ENCODE peak calls at places on chromosomes 4 and X, in eight cellular contexts. X is bronchial epithelial cell, I is esophagus muscularis mucosa, S is Caco-2, Z is heart right ventricle, R is lung, K is left ventricle myocardium inferior, H is MM.1S. A is an unnamed sample. For H3K27me3, the result is how much of the 10 kb centered on the place peaks cover.

GRCh38 chrX:10582215-10582733 is 38.1 kb downstream of the MID1 start:
- DNase-seq in H (no peak), K (no peak), I (no peak), R (no peak), S (no peak), Z (no peak), X (peak), A (peak)

GRCh38 chrX:49762175-49762704 is 66.5 kb upstream of the PAGE1 start:
- DNase-seq in H (no peak), K (no peak), Z (no peak), R (no peak), X (no peak), I (no peak), S (no peak), A (no peak)

GRCh38 chrX:133980832-133981588 is 4.4 kb downstream of the GPC3 start:
- DNase-seq in I (no peak), R (no peak), Z (no peak), H (no peak), S (no peak), K (no peak), X (no peak), A (no peak)

GRCh38 chr4:152014280-152014679 is 253.5 kb upstream of the GATB start:
- DNase-seq in S (no peak), R (no peak), I (no peak), Z (no peak), H (peak), X (no peak), K (no peak), A (no peak)

GRCh38 chrX:150365953-150366911 is 3.1 kb downstream of the MAMLD1 start:
- DNase-seq in I (no peak), X (no peak), H (no peak), K (peak), S (no peak), Z (peak), R (peak), A (peak)

GRCh38 chr4:80788798-80789197 is 241.7 kb upstream of the BMP3 start:
- DNase-seq in I (no peak), Z (no peak), X (no peak), H (no peak), K (no peak), S (no peak), R (no peak), A (no peak)

GRCh38 chr4:61401771-61402170 is 201.6 kb downstream of the ADGRL3 start:
- DNase-seq in K (no peak), I (no peak), R (no peak), X (no peak), Z (no peak), H (no peak), S (no peak), A (no peak)

GRCh38 chr4:37674446-37674845 is 11.7 kb downstream of the RELL1 start:
- DNase-seq in S (no peak), X (no peak), R (no peak), I (no peak), K (no peak), H (no peak), Z (no peak), A (no peak)

GRCh38 chrX:19673334-19674040 is 158.2 kb upstream of the MAP3K15 start:
- DNase-seq in S (no peak), H (no peak), Z (peak), K (peak), I (no peak), X (peak), R (peak), A (peak)

GRCh38 chr4:101528526-101528925 is 181.2 kb upstream of the PPP3CA start:
- DNase-seq in X (no peak), K (no peak), Z (no peak), I (no peak), H (no peak), R (no peak), S (peak), A (no peak)

GRCh38 chr4:152581536-152582160 is 45.8 kb upstream of the FBXW7 start:
- DNase-seq in X (no peak), Z (no peak), H (no peak), S (peak), K (no peak), R (no peak), I (no peak), A (peak)

GRCh38 chr4:121876976-121877773 is 6.9 kb upstream of the BBS7 start:
- DNase-seq in S (no peak), Z (no peak), I (no peak), X (no peak), H (no peak), K (no peak), R (no peak), A (no peak)

GRCh38 chr4:113435893-113436292 is 325.6 kb downstream of the CAMK2D start:
- DNase-seq in K (peak), I (no peak), H (no peak), R (no peak), Z (peak), S (no peak), X (peak), A (peak)

GRCh38 chrX:1435241-1435900 is 17.3 kb downstream of the ASMTL start:
- DNase-seq in Z (no peak), K (peak), S (no peak), R (no peak), H (no peak), X (no peak), I (no peak), A (no peak)

GRCh38 chrX:1717326-1717725 is 102.5 kb downstream of the ASMT start:
- DNase-seq in Z (no peak), R (no peak), I (no peak), K (no peak), S (no peak), H (no peak), X (no peak), A (no peak)

GRCh38 chr4:127045872-127046271 is 586.9 kb upstream of the INTU start:
- DNase-seq in H (no peak), I (no peak), S (no peak), R (no peak), K (no peak), X (peak), Z (no peak), A (no peak)

GRCh38 chr4:85430697-85431096 is 44.3 kb upstream of the ARHGAP24 start:
- DNase-seq in Z (no peak), H (no peak), K (no peak), I (no peak), S (peak), R (no peak), X (peak), A (no peak)

GRCh38 chr4:88012652-88013051 is 5.2 kb downstream of the PKD2 start:
- DNase-seq in I (no peak), Z (no peak), X (no peak), R (no peak), H (no peak), S (no peak), K (no peak), A (no peak)

GRCh38 chr4:85457752-85458467 is 17.0 kb upstream of the ARHGAP24 start:
- DNase-seq in X (no peak), Z (no peak), H (no peak), S (no peak), I (no peak), R (no peak), K (no peak), A (no peak)

GRCh38 chr4:76311896-76312331 is 5.4 kb downstream of the STBD1 start:
- DNase-seq in R (no peak), X (no peak), H (no peak), I (no peak), Z (no peak), K (no peak), S (no peak), A (no peak)

GRCh38 chr4:185222598-185222997 is 13.2 kb downstream of the SNX25 start:
- DNase-seq in H (no peak), X (peak), R (no peak), S (no peak), Z (no peak), I (no peak), K (no peak), A (no peak)

GRCh38 chr4:30103455-30103854 is 616.7 kb upstream of the PCDH7 start:
- DNase-seq in I (no peak), K (no peak), Z (no peak), H (no peak), S (no peak), X (peak), R (no peak), A (no peak)

GRCh38 chr4:105896984-105897760 is 1.9 kb downstream of the NPNT start:
- DNase-seq in H (peak), S (no peak), R (no peak), I (no peak), K (no peak), X (peak), Z (no peak), A (no peak)

GRCh38 chr4:105895609-105896460 is 564 bp downstream of the NPNT start:
- DNase-seq in S (peak), K (peak), R (peak), I (no peak), Z (peak), X (peak), H (peak), A (no peak)

GRCh38 chr4:105896461-105896939 is 1.2 kb downstream of the NPNT start:
- DNase-seq in X (no peak), K (no peak), S (no peak), R (no peak), Z (no peak), H (peak), I (no peak), A (no peak)

GRCh38 chr4:105894570-105895323 is 524 bp upstream of the NPNT start:
- DNase-seq in Z (peak), S (no peak), H (peak), K (no peak), X (peak), R (peak), I (no peak), A (no peak)

DNA sequence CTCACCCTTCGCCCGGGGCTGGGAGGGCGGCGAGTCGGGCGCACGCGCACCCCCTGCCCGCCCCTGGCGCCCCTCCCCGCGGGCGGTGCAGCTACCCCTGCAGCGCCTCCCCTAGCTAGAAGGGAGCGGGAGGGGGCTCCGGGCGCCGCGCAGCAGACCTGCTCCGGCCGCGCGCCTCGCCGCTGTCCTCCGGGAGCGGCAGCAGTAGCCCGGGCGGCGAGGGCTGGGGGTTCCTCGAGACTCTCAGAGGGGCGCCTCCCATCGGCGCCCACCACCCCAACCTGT is at the start of gene NPNT:
- DNase-seq in K (no peak), H (peak), S (peak), I (no peak), Z (peak), R (peak), X (no peak), A (no peak)
- H3K27me3 ChIP-seq in K (under half), H (under half), S (under half), I (under half), Z (under half), R (under half), X (under half), A (half or more)

DNA sequence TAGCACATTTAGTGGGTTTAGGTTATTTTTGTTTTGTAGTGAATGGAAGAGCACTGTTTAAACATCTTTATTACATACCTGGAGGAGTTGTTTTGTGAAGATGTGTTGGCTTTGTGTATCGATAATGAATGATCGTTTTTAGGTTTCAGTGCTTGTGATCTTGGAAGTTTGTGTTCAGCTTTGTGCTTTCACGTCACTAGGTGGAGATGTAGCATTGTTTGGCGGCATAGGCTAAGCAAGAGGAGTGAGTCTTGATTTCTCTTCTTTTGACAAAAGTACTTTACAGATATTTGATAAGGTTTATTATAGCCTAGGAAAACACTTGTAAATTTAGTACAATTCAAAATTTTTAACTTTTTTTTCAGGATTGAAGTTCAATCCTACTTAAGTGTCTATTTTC is 50.4 kb downstream of the PDK3 start:
- DNase-seq in K (no peak), X (no peak), I (no peak), R (no peak), S (peak), H (no peak), Z (no peak), A (peak)
- TF ChIP-seq CTCF in K (peak), X (peak), I (peak), R (peak), S (peak), H (no peak), Z (peak), A (peak)

DNA sequence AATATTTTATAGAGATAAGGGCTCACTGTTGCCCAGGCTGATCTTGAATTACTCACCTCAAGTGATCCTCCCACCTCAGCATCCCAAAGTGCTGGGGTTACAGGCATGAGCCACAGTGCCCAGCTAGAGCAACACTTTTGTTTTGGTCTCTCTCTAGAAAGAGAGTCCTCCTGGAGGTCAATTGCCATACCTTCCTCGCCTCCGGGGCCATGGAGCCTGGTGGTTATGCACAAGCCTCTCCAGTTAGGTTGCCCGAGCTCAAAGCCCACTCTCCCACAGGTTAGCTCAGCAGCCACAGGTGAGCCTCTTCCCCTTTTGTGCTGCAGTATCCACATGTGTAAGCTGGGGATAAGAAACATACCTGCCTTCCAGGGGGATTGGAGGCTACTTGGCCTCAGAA is 24.2 kb upstream of the MAN2B2 start:
- DNase-seq in Z (no peak), H (no peak), S (no peak), X (no peak), R (no peak), K (no peak), I (no peak), A (no peak)
- H3K27me3 ChIP-seq in Z (under half), H (half or more), S (under half), X (under half), R (under half), K (under half), I (under half), A (under half)

DNA sequence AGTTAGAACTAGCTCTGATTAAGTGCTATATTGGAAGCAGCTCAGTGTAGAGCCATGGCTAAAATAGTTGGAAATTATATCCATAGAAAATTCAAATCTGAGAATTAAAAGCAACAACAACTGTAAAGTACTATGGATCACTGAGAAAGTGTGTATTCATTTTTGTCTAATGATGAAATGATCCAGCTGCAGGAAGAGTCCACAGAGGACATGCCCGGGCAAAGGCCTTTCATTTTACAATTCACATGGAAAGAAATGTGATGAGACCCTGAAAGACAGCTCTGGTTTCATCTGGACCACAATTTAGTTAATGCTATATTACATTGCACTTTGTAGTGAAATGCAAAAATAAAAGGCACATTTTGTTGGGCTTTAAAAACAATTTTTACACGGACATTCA is 196.8 kb upstream of the FAT1 start:
- DNase-seq in X (peak), S (no peak), H (no peak), I (no peak), Z (no peak), K (no peak), R (no peak), A (peak)
- TF ChIP-seq CTCF in X (no peak), S (no peak), H (no peak), I (no peak), Z (no peak), K (no peak), R (no peak), A (no peak)

GRCh38 chrX:137031517-137032377 is 2.0 kb downstream of the GPR101 start:
- DNase-seq in Z (peak), I (no peak), K (no peak), R (no peak), H (peak), X (peak), S (no peak), A (peak)
- H3K27me3 ChIP-seq in Z (under half), I (under half), K (half or more), R (under half), H (under half), X (under half), S (under half), A (under half)

GRCh38 chr4:139453371-139454110 is 380 bp upstream of the RAB33B start:
- DNase-seq in K (peak), R (peak), I (peak), S (peak), Z (peak), H (peak), X (peak), A (peak)
- TF ChIP-seq CTCF in K (no peak), R (no peak), I (no peak), S (no peak), Z (no peak), H (no peak), X (peak), A (no peak)

DNA sequence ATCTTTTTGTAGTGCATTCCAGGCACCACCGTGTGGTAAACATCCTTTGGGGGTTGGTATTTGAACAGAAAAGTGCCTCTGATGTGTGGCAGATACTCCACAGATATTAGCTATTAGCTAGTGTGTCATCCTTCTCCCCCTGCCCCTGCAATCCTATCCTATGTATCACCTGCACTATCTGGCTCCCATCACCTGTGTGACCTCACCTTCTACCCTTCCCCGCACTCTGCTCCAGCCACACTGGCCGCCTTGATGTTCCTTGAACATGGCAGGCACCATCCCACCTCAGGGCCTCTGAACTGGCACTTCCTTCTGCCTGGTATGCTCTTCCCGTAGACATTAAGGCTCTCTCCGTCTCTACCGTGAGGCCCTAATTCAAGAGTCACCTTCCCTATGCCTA is 3.7 kb downstream of the ELK1 start:
- DNase-seq in X (no peak), Z (no peak), S (no peak), H (no peak), R (no peak), I (no peak), K (no peak), A (no peak)
- H3K27me3 ChIP-seq in X (under half), Z (under half), S (under half), H (under half), R (under half), I (under half), K (under half), A (under half)

GRCh38 chr4:41359069-41359769 is 102.5 kb downstream of the UCHL1 start:
- DNase-seq in I (no peak), R (peak), S (peak), K (no peak), X (no peak), H (no peak), Z (peak), A (no peak)
- TF ChIP-seq CTCF in I (no peak), R (no peak), S (no peak), K (peak), X (no peak), H (no peak), Z (no peak), A (peak)

GRCh38 chrX:42466706-42467105 is 311.3 kb downstream of the PPP1R2C start:
- DNase-seq in Z (no peak), H (no peak), K (no peak), X (peak), S (no peak), I (no peak), R (no peak), A (no peak)
- H3K27me3 ChIP-seq in Z (under half), H (under half), K (under half), X (under half), S (under half), I (under half), R (under half), A (under half)